ENCODE peak calls at places on chromosomes 16 and 17, in eight cellular contexts. I, G, R, Z, H, E, C and V are unnamed samples.

GRCh38 chr17:38554430-38555350 is 51.1 kb downstream of the SRCIN1 start:
- DNase-seq in I (no peak), G (no peak), R (peak), Z (no peak), H (no peak), E (no peak), C (no peak), V (peak)

GRCh38 chr16:54444851-54445523 is 158.4 kb upstream of the IRX3 start:
- DNase-seq in I (no peak), G (no peak), R (no peak), Z (no peak), H (no peak), E (no peak), C (no peak), V (no peak)

GRCh38 chr16:17831330-17831729 is 360.6 kb upstream of the XYLT1 start:
- DNase-seq in I (no peak), G (no peak), R (no peak), Z (no peak), H (no peak), E (peak), C (peak), V (no peak)

GRCh38 chr17:82520041-82520910 is 744 bp downstream of the FOXK2 start:
- DNase-seq in I (no peak), G (peak), R (peak), Z (no peak), H (no peak), E (peak), C (peak), V (peak)

GRCh38 chr17:1498869-1499268 is 6.4 kb upstream of the MYO1C start:
- DNase-seq in I (no peak), G (no peak), R (peak), Z (no peak), H (no peak), E (no peak), C (no peak), V (no peak)

GRCh38 chr16:85394511-85395206 is 218.5 kb upstream of the GSE1 start:
- DNase-seq in I (no peak), G (peak), R (no peak), Z (peak), H (no peak), E (no peak), C (no peak), V (no peak)

GRCh38 chr17:62974788-62975586 is 9.0 kb downstream of the TANC2 start:
- DNase-seq in I (no peak), G (no peak), R (no peak), Z (no peak), H (no peak), E (no peak), C (no peak), V (no peak)

GRCh38 chr17:57357392-57357784 is 101.1 kb downstream of the MSI2 start:
- DNase-seq in I (no peak), G (peak), R (no peak), Z (no peak), H (no peak), E (no peak), C (no peak), V (no peak)

GRCh38 chr16:4507588-4508345 is 30.8 kb downstream of the CDIP1 start:
- DNase-seq in I (no peak), G (no peak), R (no peak), Z (no peak), H (no peak), E (no peak), C (peak), V (no peak)

GRCh38 chr17:81828656-81829055 is 4.4 kb downstream of the MCRIP1 start:
- DNase-seq in I (no peak), G (no peak), R (no peak), Z (no peak), H (no peak), E (no peak), C (no peak), V (no peak)

GRCh38 chr17:47611372-47612350 is 38.1 kb upstream of the KPNB1 start:
- DNase-seq in I (no peak), G (no peak), R (peak), Z (no peak), H (no peak), E (no peak), C (no peak), V (no peak)

GRCh38 chr16:88387177-88387576 is 4.4 kb downstream of the ZNF469 start:
- DNase-seq in I (no peak), G (no peak), R (no peak), Z (no peak), H (no peak), E (no peak), C (no peak), V (no peak)

GRCh38 chr16:51053805-51054204 is 97.3 kb downstream of the SALL1 start:
- DNase-seq in I (no peak), G (no peak), R (no peak), Z (no peak), H (no peak), E (no peak), C (no peak), V (no peak)

GRCh38 chr16:31074814-31075183 is 577 bp downstream of the ZNF646 start:
- DNase-seq in I (no peak), G (no peak), R (no peak), Z (no peak), H (no peak), E (no peak), C (no peak), V (no peak)

GRCh38 chr16:19316846-19317245 is 31.3 kb downstream of the CLEC19A start:
- DNase-seq in I (no peak), G (no peak), R (no peak), Z (no peak), H (no peak), E (no peak), C (no peak), V (no peak)

GRCh38 chr16:56204836-56205235 is 13.5 kb downstream of the GNAO1 start:
- DNase-seq in I (no peak), G (no peak), R (no peak), Z (no peak), H (no peak), E (no peak), C (no peak), V (no peak)

GRCh38 chr17:72481572-72481971 is 360.8 kb downstream of the SOX9 start:
- DNase-seq in I (no peak), G (no peak), R (no peak), Z (no peak), H (no peak), E (no peak), C (no peak), V (no peak)

GRCh38 chr17:69864531-69864930 is 210.5 kb upstream of the KCNJ16 start:
- DNase-seq in I (no peak), G (no peak), R (no peak), Z (no peak), H (no peak), E (no peak), C (no peak), V (no peak)

GRCh38 chr17:17700251-17700969 is 19.2 kb downstream of the RAI1 start:
- DNase-seq in I (no peak), G (no peak), R (no peak), Z (no peak), H (no peak), E (no peak), C (peak), V (no peak)

GRCh38 chr17:46928472-46929261 is 5.7 kb downstream of the GOSR2 start:
- DNase-seq in I (no peak), G (no peak), R (no peak), Z (no peak), H (no peak), E (no peak), C (no peak), V (no peak)

GRCh38 chr17:48100591-48101011 is 677 bp downstream of the CBX1 start:
- DNase-seq in I (no peak), G (no peak), R (peak), Z (peak), H (no peak), E (peak), C (peak), V (peak)

GRCh38 chr16:12208341-12209035 is 232.0 kb downstream of the SNX29 start:
- DNase-seq in I (no peak), G (no peak), R (peak), Z (no peak), H (no peak), E (no peak), C (no peak), V (no peak)

GRCh38 chr16:83561876-83562275 is 245.9 kb upstream of the HSBP1 start:
- DNase-seq in I (no peak), G (no peak), R (peak), Z (no peak), H (no peak), E (peak), C (peak), V (peak)

GRCh38 chr17:79811036-79811887 is 14.4 kb upstream of the CBX8 start:
- DNase-seq in I (no peak), G (no peak), R (no peak), Z (no peak), H (no peak), E (peak), C (peak), V (peak)

GRCh38 chr16:65254144-65254543 is 132.3 kb upstream of the CDH11 start:
- DNase-seq in I (no peak), G (no peak), R (no peak), Z (no peak), H (no peak), E (no peak), C (no peak), V (no peak)

GRCh38 chr17:4598776-4599504 is 14.6 kb downstream of the SMTNL2 start:
- DNase-seq in I (no peak), G (peak), R (no peak), Z (peak), H (no peak), E (no peak), C (peak), V (no peak)

GRCh38 chr17:17434477-17434876 is 42.3 kb upstream of the MED9 start:
- DNase-seq in I (no peak), G (no peak), R (no peak), Z (no peak), H (no peak), E (no peak), C (no peak), V (no peak)

GRCh38 chr17:34519286-34519685 is 60.1 kb upstream of the TMEM132E start:
- DNase-seq in I (no peak), G (no peak), R (no peak), Z (no peak), H (no peak), E (peak), C (peak), V (no peak)
- TF ChIP-seq CTCF in I (no peak), G (no peak), R (peak), Z (no peak), H (peak), E (peak), C (peak), V (no peak)

DNA sequence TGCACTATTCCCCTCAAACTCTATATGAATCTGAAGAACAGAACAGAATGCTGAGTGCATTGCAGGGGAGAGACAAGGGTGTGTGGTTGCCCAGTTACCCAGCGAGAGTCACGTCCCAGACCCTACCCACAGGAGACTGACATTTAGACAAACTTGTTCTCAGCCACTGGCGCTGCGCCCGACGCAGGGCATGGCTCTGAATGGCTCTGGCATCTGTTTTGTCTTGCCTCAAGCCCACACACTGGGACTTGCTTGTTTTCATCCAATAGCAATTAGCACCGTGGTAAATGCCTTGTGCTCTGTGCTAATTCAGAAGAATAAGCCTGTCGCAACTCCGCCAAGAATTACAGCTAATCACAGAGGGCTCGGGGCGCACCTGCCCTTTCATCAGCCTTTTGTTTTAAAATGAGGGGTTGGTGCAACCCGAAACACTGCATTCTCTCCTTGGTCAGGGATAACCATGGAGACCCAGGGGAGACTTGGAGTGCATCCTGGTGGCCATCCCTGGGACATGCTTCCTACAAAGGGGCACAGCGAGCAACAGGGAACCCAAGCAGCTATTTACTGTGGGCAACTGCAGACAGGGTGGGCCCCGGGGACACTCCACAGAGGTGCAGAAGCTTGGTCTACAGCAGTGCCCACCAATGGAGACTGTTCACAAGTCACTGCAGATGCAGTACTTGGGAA is 220.5 kb upstream of the ZFHX3 start:
- DNase-seq in I (no peak), G (no peak), R (peak), Z (no peak), H (no peak), E (peak), C (peak), V (peak)
- TF ChIP-seq CTCF in I (no peak), G (no peak), R (peak), Z (no peak), H (no peak), E (no peak), C (peak), V (no peak)

DNA sequence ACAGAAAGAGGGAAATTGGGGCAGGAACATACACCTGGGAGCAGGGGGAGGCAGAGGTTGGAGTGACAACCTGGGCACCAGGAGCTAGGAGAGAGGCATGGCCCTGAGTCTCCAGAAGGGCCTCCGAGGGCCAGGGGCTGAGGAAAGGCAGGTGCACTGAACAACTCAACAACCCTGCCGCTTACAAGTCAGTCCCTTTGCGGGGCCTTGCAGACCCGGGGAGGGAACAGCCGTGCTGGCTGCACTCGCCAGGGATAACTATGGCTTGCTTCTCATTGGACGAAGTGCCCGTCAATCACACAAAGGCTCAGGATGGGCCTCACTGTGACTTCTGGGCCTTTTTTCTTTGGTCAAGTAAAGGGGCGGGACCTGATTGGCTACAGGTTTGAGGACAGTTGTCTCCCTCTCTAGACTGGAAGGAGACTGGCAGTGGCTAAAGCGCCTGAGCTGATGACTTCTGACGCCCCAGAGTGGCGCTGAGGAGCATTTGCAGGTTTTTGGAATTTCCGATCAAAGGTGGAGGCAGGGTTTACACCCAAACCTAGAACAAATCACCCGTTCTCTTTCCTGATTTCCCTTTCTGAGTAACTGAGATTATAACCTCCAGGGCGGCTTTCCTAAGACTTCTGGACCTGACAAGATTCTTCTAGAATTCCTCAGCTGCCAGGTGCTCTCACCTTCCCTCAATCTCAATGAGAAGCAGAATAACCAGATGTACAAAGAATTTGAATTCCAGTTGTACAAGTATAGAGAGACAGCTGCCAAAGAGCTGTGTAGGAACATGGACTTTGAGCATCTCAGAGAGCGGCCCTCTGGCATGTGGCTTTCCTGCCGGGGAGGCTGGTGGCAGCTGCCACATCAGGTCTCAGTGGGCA is 27.6 kb upstream of the ST6GALNAC2 start:
- DNase-seq in I (no peak), G (no peak), R (no peak), Z (no peak), H (no peak), E (no peak), C (peak), V (peak)
- TF ChIP-seq CTCF in I (no peak), G (no peak), R (no peak), Z (no peak), H (peak), E (no peak), C (peak), V (peak)

GRCh38 chr17:28846231-28846630 is 3.6 kb upstream of the FAM222B start:
- DNase-seq in I (no peak), G (no peak), R (no peak), Z (no peak), H (no peak), E (no peak), C (no peak), V (peak)

GRCh38 chr17:28854457-28855382 is at the start of gene ERAL1:
- DNase-seq in I (peak), G (peak), R (peak), Z (peak), H (no peak), E (peak), C (peak), V (peak)

GRCh38 chr17:28843810-28844137 is 1.2 kb upstream of the FAM222B start:
- DNase-seq in I (no peak), G (no peak), R (no peak), Z (no peak), H (no peak), E (no peak), C (no peak), V (no peak)

GRCh38 chr17:28853295-28853694 is 1.5 kb upstream of the ERAL1 start:
- DNase-seq in I (no peak), G (no peak), R (no peak), Z (no peak), H (no peak), E (no peak), C (no peak), V (no peak)

GRCh38 chr17:28849281-28849680 is 5.5 kb upstream of the ERAL1 start:
- DNase-seq in I (no peak), G (no peak), R (no peak), Z (no peak), H (no peak), E (no peak), C (no peak), V (peak)
- TF ChIP-seq CTCF in I (no peak), G (no peak), R (no peak), Z (no peak), H (no peak), E (no peak), C (no peak), V (no peak)

GRCh38 chr16:1774456-1774795 is 1.5 kb upstream of the MRPS34 start:
- DNase-seq in I (no peak), G (no peak), R (no peak), Z (no peak), H (no peak), E (no peak), C (no peak), V (no peak)

GRCh38 chr16:1775006-1775845 is 2.3 kb upstream of the MRPS34 start:
- DNase-seq in I (no peak), G (no peak), R (no peak), Z (no peak), H (no peak), E (no peak), C (no peak), V (no peak)

GRCh38 chr16:1772908-1773702 is at the start of gene MRPS34:
- DNase-seq in I (no peak), G (peak), R (peak), Z (peak), H (no peak), E (peak), C (peak), V (peak)

GRCh38 chr16:1772362-1772907 is at the start of gene EME2:
- DNase-seq in I (no peak), G (no peak), R (peak), Z (no peak), H (no peak), E (no peak), C (no peak), V (no peak)

DNA sequence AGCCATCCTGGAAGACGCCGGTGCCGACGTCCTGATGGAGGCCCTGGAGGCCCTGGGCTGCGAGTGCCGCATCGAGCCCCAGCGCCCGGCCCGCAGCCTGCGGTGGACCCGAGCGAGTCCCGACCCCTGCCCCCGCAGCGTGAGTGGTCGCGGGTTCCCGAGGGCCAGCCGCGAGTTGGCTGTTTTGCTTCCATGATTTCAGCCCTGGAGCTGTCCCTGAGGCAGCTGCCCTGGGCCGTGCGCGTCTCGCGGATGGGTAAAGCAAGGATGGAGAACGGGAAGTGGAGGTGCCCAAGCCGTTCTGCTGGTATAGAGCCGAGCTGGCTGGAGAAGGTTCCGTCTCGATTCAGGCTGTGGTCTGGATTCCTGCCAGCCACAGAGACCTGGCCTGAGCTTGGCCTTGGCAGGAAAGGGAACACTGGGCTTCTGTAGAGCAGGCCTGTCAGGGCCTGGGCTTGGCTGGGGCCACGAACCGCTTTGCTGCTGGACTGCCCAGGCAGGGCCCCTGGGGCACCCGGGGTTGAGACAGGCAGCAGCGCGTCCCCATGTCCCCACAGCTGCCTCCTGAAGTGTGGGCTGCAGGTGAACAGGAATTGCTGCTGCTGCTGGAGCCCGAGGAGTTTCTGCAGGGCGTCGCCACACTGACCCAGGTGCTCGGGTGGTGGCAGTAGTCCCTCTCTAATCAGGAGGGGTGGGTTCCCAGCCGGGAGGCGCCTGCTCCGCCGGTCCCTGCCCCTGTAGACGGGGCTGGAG is 945 bp upstream of the MRPS34 start:
- DNase-seq in I (no peak), G (no peak), R (peak), Z (no peak), H (no peak), E (no peak), C (no peak), V (peak)
- TF ChIP-seq CTCF in I (no peak), G (no peak), R (no peak), Z (no peak), H (no peak), E (no peak), C (peak), V (no peak)

DNA sequence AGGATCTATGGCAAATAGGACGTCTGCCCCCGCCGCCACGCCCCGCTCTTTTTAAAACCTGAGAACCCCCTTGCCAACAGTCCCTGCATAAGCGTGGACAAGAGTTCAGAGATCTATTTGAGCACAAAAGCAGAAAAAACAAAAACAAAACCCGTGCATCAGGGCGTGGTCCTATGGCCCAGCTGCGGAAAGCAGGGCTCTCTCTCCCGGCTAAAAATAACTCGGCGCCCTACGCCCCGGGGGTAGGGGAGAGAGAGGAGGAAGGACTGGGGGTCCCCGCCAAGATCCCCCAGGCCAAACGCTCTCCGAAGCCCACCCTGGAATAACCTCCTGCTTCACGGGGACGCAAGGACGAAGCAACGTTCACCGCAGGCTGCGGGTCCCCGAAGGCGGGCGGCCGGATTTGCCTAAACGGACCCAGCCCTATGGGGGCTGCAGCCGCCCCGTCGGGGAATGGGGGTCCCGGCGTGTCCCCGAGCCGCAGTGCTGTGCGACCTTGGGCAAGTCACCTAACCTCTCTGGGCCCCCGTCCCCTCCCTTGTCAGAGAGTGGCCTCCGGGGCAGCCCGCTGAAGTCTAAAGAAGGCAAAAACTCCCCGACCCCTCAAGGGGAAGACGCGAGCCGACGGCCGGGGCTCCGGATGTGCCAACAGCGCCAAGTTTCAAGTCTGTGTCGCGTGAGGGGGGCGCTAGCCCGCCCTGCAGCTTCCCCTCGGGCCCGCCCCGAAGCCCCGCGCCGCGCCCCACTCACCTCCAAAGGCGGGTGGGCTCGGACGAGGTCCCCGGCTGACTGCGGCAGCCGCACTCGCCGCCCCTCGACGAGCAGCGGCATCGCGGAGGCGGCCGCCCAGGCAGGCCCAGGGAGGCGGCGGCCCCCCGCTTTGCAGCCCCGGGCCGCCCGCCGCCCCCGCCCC is 477 bp downstream of the NTAN1 start:
- DNase-seq in I (peak), G (peak), R (peak), Z (peak), H (no peak), E (no peak), C (no peak), V (no peak)
- TF ChIP-seq CTCF in I (no peak), G (no peak), R (no peak), Z (no peak), H (no peak), E (no peak), C (peak), V (no peak)